ENCODE peak calls at places on chromosomes 6 and 20, in four cellular contexts. N, O, H and U are unnamed samples.

GRCh38 chr6:45886776-45887175 is 128.9 kb downstream of the CLIC5 start:
- DNase-seq in N (no peak), O (no peak), H (no peak), U (no peak)

GRCh38 chr20:32359633-32360332 is 1.7 kb downstream of the ASXL1 start:
- DNase-seq in N (no peak), O (peak; percentile 50), H (peak; percentile 59), U (peak; percentile 24)

GRCh38 chr6:131182991-131183425 is 47.7 kb downstream of the AKAP7 start:
- DNase-seq in N (peak; percentile 7), O (peak; percentile 65), H (peak; percentile 28), U (no peak)

GRCh38 chr6:131348572-131348971 is 213.3 kb downstream of the AKAP7 start:
- DNase-seq in N (no peak), O (no peak), H (no peak), U (no peak)

GRCh38 chr20:44932916-44933315 is 23.1 kb downstream of the PABPC1L start:
- DNase-seq in N (no peak), O (no peak), H (no peak), U (no peak)

GRCh38 chr6:127969701-127970100 is 68.8 kb upstream of the THEMIS start:
- DNase-seq in N (no peak), O (no peak), H (no peak), U (no peak)

GRCh38 chr20:58784321-58785074 is 66.2 kb downstream of the GNAS-AS1 start:
- DNase-seq in N (no peak), O (no peak), H (no peak), U (no peak)

GRCh38 chr6:129264480-129265045 is 381.6 kb downstream of the LAMA2 start:
- DNase-seq in N (no peak), O (peak; percentile 41), H (peak; percentile 9), U (no peak)

GRCh38 chr20:48102821-48103635 is 317.7 kb upstream of the SULF2 start:
- DNase-seq in N (no peak), O (peak; percentile 87), H (no peak), U (no peak)

GRCh38 chr6:55980627-55981211 is 105.3 kb upstream of the BMP5 start:
- DNase-seq in N (peak; percentile 57), O (peak; percentile 68), H (no peak), U (peak; percentile 22)

GRCh38 chr6:131061771-131062160 is 1.3 kb downstream of the EPB41L2 start:
- DNase-seq in N (peak; percentile 16), O (no peak), H (no peak), U (no peak)

GRCh38 chr20:49276895-49277785 is 717 bp downstream of the ZNFX1 start:
- DNase-seq in N (no peak), O (no peak), H (no peak), U (no peak)

GRCh38 chr6:68197356-68197755 is 437.7 kb upstream of the ADGRB3 start:
- DNase-seq in N (no peak), O (peak; percentile 15), H (no peak), U (no peak)

GRCh38 chr6:83514877-83515466 is 2.6 kb downstream of the PRSS35 start:
- DNase-seq in N (peak; percentile 51), O (peak; percentile 80), H (no peak), U (peak; percentile 72)

GRCh38 chr6:41739041-41739440 is 3.6 kb upstream of the TFEB start:
- DNase-seq in N (no peak), O (peak; percentile 70), H (no peak), U (no peak)

GRCh38 chr6:97215157-97215769 is 67.8 kb downstream of the MMS22L start:
- DNase-seq in N (peak; percentile 77), O (peak; percentile 76), H (peak; percentile 61), U (peak; percentile 22)

GRCh38 chr6:157774153-157775135 is 48.6 kb upstream of the SNX9 start:
- DNase-seq in N (no peak), O (peak; percentile 35), H (no peak), U (no peak)

GRCh38 chr6:8462169-8462568 is 26.8 kb upstream of the SLC35B3 start:
- DNase-seq in N (no peak), O (no peak), H (no peak), U (no peak)

GRCh38 chr6:217048-217659 is 75.1 kb upstream of the DUSP22 start:
- DNase-seq in N (peak; percentile 22), O (no peak), H (no peak), U (no peak)

GRCh38 chr6:83605517-83605916 is 93.2 kb downstream of the PRSS35 start:
- DNase-seq in N (no peak), O (no peak), H (no peak), U (no peak)

GRCh38 chr20:35232575-35232974 is 6.1 kb downstream of the MMP24 start:
- DNase-seq in N (no peak), O (peak; percentile 46), H (peak; percentile 35), U (no peak)

GRCh38 chr20:61819484-61819846 is 246.2 kb downstream of the TAF4 start:
- DNase-seq in N (no peak), O (no peak), H (no peak), U (no peak)

GRCh38 chr20:2705931-2706645 is 13.5 kb downstream of the EBF4 start:
- DNase-seq in N (no peak), O (no peak), H (no peak), U (no peak)